ENCODE peak calls at places on chromosomes 13 and 19, in seven cellular contexts. R, M, B, G, Q, A and I are unnamed samples. For H3K4me1 and H3K9me3, the result is how much of the 10 kb centered on the place peaks cover.

GRCh38 chr13:99446242-99446641 is 55.0 kb upstream of the TM9SF2 start:
- DNase-seq in M (no peak), G (no peak), A (no peak), R (peak), Q (no peak), B (no peak), I (no peak)

GRCh38 chr13:101916108-101916757 is 463.8 kb downstream of the ITGBL1 start:
- DNase-seq in G (no peak), R (peak), M (no peak), B (peak), A (peak), Q (no peak), I (no peak)

GRCh38 chr19:13029893-13030292 is 34.6 kb downstream of the NFIX start:
- DNase-seq in B (no peak), R (peak), M (no peak), Q (no peak), G (no peak), A (peak), I (no peak)

GRCh38 chr19:50434525-50434924 is 1.8 kb downstream of the MYBPC2 start:
- DNase-seq in G (no peak), M (no peak), R (peak), B (no peak), Q (no peak), A (no peak), I (no peak)

GRCh38 chr13:35781044-35781443 is 304.6 kb upstream of the MAB21L1 start:
- DNase-seq in M (no peak), G (no peak), B (no peak), Q (no peak), A (no peak), R (no peak), I (no peak)

GRCh38 chr13:99995503-99996176 is 14.1 kb downstream of the ZIC2 start:
- DNase-seq in R (peak), M (no peak), A (no peak), G (no peak), B (no peak), Q (no peak), I (no peak)

GRCh38 chr13:30908416-30908980 is 2.4 kb downstream of the MEDAG start:
- DNase-seq in Q (no peak), A (no peak), G (no peak), M (peak), R (no peak), B (peak), I (no peak)

GRCh38 chr13:21837841-21838551 is 167.1 kb downstream of the FGF9 start:
- DNase-seq in B (no peak), M (no peak), R (no peak), G (no peak), Q (no peak), A (no peak), I (no peak)

GRCh38 chr13:85737952-85738351 is 61.3 kb downstream of the SLITRK6 start:
- DNase-seq in R (no peak), M (no peak), G (no peak), B (no peak), A (no peak), Q (no peak), I (no peak)

GRCh38 chr13:30698023-30698422 is 37.3 kb upstream of the ALOX5AP start:
- DNase-seq in G (no peak), M (peak), R (peak), A (no peak), Q (no peak), B (no peak), I (no peak)

GRCh38 chr13:52786747-52787146 is 47.1 kb upstream of the CNMD start:
- DNase-seq in Q (no peak), G (no peak), M (no peak), A (no peak), R (no peak), B (no peak), I (no peak)

GRCh38 chr13:112474869-112475268 is 98.7 kb downstream of the SPACA7 start:
- DNase-seq in M (no peak), B (no peak), Q (no peak), A (no peak), R (no peak), G (no peak), I (no peak)

GRCh38 chr13:99313473-99313872 is 6.3 kb upstream of the GPR183 start:
- DNase-seq in A (no peak), G (no peak), B (no peak), Q (no peak), R (no peak), M (no peak), I (no peak)

GRCh38 chr13:46178821-46179220 is 3.2 kb downstream of the LCP1 start:
- DNase-seq in M (no peak), A (no peak), Q (no peak), G (no peak), B (no peak), R (no peak), I (no peak)

GRCh38 chr19:48391100-48392005 is at the start of gene KDELR1:
- DNase-seq in M (peak), B (peak), Q (no peak), G (peak), A (peak), R (peak), I (peak)

GRCh38 chr19:49133621-49134454 is 14.5 kb downstream of the PPFIA3 start:
- DNase-seq in G (peak), M (no peak), B (no peak), R (peak), A (peak), Q (no peak), I (peak)

GRCh38 chr13:106472621-106473020 is 62.8 kb downstream of the EFNB2 start:
- DNase-seq in M (no peak), G (no peak), B (no peak), A (no peak), R (no peak), Q (no peak), I (no peak)

GRCh38 chr19:42254083-42254849 is 662 bp downstream of the ERF start:
- DNase-seq in B (peak), G (peak), A (peak), R (peak), M (no peak), Q (no peak), I (peak)

GRCh38 chr19:6424190-6424938 is at the start of gene KHSRP:
- DNase-seq in B (peak), M (no peak), G (no peak), Q (no peak), A (peak), R (no peak), I (no peak)

GRCh38 chr13:35760678-35761308 is 284.3 kb upstream of the MAB21L1 start:
- DNase-seq in Q (no peak), G (no peak), A (no peak), B (peak), R (peak), M (no peak), I (no peak)

GRCh38 chr19:34274827-34275625 is 20.7 kb downstream of the GARRE1 start:
- DNase-seq in A (no peak), R (no peak), Q (no peak), B (no peak), G (no peak), M (peak), I (no peak)

GRCh38 chr19:56423985-56424353 is 19.8 kb downstream of the ZNF583 start:
- DNase-seq in Q (no peak), M (no peak), A (no peak), R (no peak), B (no peak), G (no peak), I (no peak)

GRCh38 chr13:86447479-86447878 is 648.3 kb upstream of the SLITRK6 start:
- DNase-seq in A (no peak), M (no peak), B (no peak), Q (no peak), R (no peak), G (no peak), I (no peak)

DNA sequence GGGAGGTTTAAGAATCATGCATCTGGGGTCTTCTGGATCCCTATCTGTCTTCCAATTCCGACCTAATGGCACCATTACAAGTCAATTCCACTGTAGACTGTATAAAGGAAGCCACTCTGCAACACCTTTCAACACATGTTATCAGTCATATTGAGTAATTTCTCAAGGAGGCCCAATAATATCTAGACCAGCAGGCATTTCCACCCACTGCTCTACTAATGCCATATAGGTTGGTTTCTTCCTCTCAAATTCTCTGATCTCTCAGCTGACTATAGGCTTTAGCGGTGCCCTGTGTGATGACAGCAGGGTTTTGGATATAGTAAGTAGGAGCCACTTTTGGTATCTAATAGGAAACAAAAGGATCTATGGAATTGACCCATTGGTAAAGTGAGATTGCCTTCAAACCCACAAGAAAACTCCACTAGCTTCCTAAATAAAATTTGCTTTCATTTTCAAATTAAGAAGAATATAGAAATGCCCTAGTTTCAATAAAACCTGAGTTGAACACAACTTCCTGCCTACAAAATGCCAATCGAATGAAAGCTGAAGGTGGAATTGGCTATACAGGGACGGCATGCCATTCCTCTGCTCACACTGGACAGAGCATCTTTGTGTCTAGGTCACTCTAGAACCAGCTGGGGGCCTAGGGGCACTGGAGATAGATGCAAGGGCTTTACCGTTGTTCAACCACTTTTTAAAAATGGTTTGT is 12.3 kb upstream of the ITM2B start:
- DNase-seq in R (no peak), B (no peak), A (no peak), Q (no peak), M (no peak), G (no peak), I (no peak)
- H3K4me1 ChIP-seq in R (under half), B (under half), A (under half), Q (under half), M (under half), G (under half), I (under half)

DNA sequence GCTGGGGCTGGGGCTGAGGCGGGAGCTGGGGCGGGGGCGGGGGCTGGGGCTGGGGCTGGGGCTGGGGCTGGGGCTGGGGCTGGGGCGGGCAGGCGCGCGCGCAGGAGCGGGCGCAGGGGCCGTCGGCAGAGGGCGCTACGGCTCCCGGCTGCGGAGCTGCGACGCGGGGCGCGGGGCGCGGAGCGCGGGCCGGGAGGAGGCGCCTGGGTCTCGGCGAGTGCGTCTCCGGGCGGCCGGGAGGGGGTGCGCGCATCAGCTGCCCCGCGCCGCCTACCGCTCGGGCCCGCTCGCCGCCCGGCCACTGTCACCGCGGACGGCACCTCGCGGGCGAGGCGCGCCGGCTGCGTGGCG is 416 bp upstream of the MTUS2 start:
- DNase-seq in G (peak), A (no peak), M (peak), R (peak), Q (no peak), B (peak), I (no peak)
- TF ChIP-seq CTCF in G (no peak), A (no peak), M (no peak), R (peak), Q (no peak), B (peak), I (no peak)

DNA sequence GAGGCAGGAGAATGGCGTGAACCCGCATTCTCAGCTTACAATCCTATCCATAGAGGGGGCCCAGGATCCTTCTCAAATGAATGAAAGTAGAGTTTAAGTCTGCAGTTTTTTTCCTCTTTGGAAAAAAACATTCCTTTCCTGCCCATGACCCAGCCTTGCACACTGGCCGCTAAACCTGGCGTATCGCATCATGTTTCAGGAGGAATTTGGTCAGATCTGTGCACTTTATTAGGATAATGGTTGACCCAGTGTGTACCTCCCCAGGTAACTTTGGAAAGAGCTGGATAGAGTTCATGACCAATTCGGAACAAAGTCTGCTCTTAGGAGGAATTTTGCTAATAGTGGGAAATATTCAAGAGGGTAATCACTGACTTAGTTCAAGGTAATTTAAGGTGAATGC is 46.1 kb downstream of the SIPA1L3 start:
- DNase-seq in R (no peak), Q (no peak), G (no peak), A (no peak), M (peak), B (no peak), I (no peak)
- H3K9me3 ChIP-seq in R (under half), Q (under half), G (under half), A (under half), M (under half), B (under half), I (under half)

GRCh38 chr19:16385296-16385695 is 60.7 kb downstream of the KLF2 start:
- DNase-seq in B (no peak), G (no peak), Q (no peak), M (no peak), A (no peak), R (no peak), I (no peak)

GRCh38 chr19:16382775-16383543 is 58.3 kb downstream of the KLF2 start:
- DNase-seq in R (peak), B (peak), G (peak), A (peak), Q (no peak), M (peak), I (peak)

GRCh38 chr19:16385821-16386220 is 61.2 kb downstream of the KLF2 start:
- DNase-seq in B (no peak), Q (no peak), R (no peak), M (no peak), A (no peak), G (no peak), I (peak)

GRCh38 chr19:16383584-16384161 is 59.0 kb downstream of the KLF2 start:
- DNase-seq in R (no peak), A (no peak), Q (no peak), B (no peak), G (no peak), M (no peak), I (no peak)

DNA sequence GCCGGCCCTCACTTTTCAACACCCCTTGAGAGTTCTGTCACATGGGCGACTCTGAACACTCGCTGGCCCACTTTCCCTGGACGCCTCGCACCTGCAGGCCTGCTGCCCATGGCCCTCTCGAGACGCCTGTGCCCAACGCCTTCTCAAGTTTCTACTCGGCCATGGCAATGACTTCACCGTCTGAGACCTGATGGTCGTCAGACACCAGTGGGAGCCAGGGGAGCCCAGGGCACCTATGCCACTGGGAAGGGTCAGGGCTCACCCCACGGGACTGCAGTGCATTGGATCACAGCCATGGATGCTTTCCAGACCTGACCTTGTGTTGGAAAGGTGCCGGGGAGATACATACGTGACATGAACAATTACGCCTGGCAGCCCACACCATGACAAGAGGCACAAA is 60.1 kb downstream of the KLF2 start:
- DNase-seq in R (no peak), A (peak), G (no peak), M (no peak), B (no peak), Q (no peak), I (peak)
- H3K4me1 ChIP-seq in R (under half), A (under half), G (under half), M (under half), B (under half), Q (under half), I (under half)

GRCh38 chr19:45763691-45764294 is 5.3 kb downstream of the SIX5 start:
- DNase-seq in A (no peak), R (no peak), Q (no peak), B (no peak), G (no peak), M (no peak), I (no peak)

GRCh38 chr19:45765365-45766292 is 3.4 kb downstream of the SIX5 start:
- DNase-seq in G (peak), Q (no peak), B (no peak), M (no peak), A (no peak), R (no peak), I (peak)

GRCh38 chr19:45766293-45766918 is 2.6 kb downstream of the SIX5 start:
- DNase-seq in R (no peak), B (no peak), Q (no peak), M (no peak), G (peak), A (no peak), I (peak)

GRCh38 chr19:45764487-45764886 is 4.6 kb downstream of the SIX5 start:
- DNase-seq in M (no peak), B (no peak), Q (no peak), R (peak), A (no peak), G (no peak), I (no peak)

DNA sequence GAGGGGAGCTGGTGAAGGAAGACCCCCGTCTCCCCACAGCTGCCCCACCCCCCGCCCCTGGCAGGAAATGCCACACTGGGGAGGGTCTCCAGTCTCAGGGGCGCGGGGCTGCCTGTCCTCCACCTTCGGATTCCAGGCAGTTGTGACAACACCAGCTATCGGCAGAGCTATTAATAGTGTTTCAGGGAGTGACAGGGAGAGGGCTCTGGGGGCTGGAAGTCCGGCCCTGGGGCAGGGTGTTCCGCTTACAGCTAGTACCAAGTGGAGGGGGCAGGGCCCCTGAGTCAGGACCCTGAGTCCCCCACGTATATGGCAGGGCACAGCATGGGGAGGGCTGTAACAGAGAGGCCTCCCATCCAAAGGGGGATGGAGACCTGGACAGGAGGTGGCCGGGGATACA is 4.1 kb downstream of the SIX5 start:
- DNase-seq in R (no peak), G (no peak), Q (no peak), M (no peak), A (no peak), B (no peak), I (no peak)
- TF ChIP-seq CTCF in R (no peak), G (no peak), Q (no peak), M (no peak), A (no peak), B (no peak), I (no peak)

DNA sequence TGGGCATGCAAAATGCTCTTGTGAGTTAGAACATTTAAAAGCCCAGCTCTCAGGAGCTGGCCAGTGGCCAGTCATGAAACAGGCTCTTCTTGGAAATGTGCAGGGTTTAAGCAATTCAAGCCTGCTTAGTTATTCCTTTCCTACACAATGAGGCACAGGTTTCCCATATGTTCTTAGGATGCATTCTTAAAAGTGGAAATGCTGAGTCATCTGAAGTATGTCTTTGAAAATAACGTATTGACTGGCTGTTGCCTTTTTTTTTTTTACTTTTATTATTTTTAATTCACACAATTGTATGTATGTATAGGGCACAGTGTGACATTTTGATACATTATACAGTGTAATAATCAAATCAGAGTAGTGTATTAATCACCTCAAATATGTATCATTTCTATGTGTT is 300.6 kb downstream of the SLC7A1 start:
- DNase-seq in R (no peak), M (no peak), Q (no peak), G (no peak), A (no peak), B (no peak), I (no peak)
- H3K9me3 ChIP-seq in R (under half), M (under half), Q (under half), G (under half), A (under half), B (under half), I (under half)

GRCh38 chr19:1157931-1158884 is 15.9 kb downstream of the SBNO2 start:
- DNase-seq in B (no peak), A (no peak), R (no peak), M (no peak), Q (no peak), G (no peak), I (no peak)
- H3K4me1 ChIP-seq in B (under half), A (under half), R (under half), M (under half), Q (under half), G (under half), I (under half)